ENCODE peak calls at places on chromosome 10, in seven cellular contexts. E is COLO829; Z is HT1080; M is T-helper 2 cell; Q is activated CD8-positive, alpha-beta T cell treated with anti-CD3 and anti-CD28 coated beads for 36 hours; G is EL; V is ureter. X is an unnamed sample.

GRCh38 chr10:7788640-7789335 is 811 bp downstream of the ATP5F1C start:
- DNase-seq in E (no peak), G (peak), Q (no peak), M (no peak), Z (peak), V (no peak), X (no peak)

GRCh38 chr10:98460837-98461499 is 14.2 kb upstream of the HPS1 start:
- DNase-seq in Q (no peak), Z (peak), G (peak), M (no peak), E (peak), V (peak), X (peak)

GRCh38 chr10:5036511-5036910 is 32.9 kb upstream of the AKR1C2 start:
- DNase-seq in M (no peak), Q (no peak), E (no peak), Z (no peak), V (no peak), G (no peak), X (no peak)

GRCh38 chr10:49089789-49090595 is 25.3 kb downstream of the VSTM4 start:
- DNase-seq in Q (no peak), Z (no peak), M (no peak), G (no peak), E (no peak), V (no peak), X (no peak)

GRCh38 chr10:128576916-128577670 is 450.9 kb upstream of the MKI67 start:
- DNase-seq in Z (peak), M (no peak), E (no peak), Q (no peak), V (no peak), G (no peak), X (no peak)

GRCh38 chr10:71262027-71262426 is 49.7 kb downstream of the UNC5B start:
- DNase-seq in E (no peak), Z (no peak), V (no peak), G (no peak), M (no peak), Q (no peak), X (no peak)

GRCh38 chr10:87683356-87683755 is 23.7 kb downstream of the PAPSS2 start:
- DNase-seq in Q (no peak), G (no peak), V (no peak), E (no peak), M (no peak), Z (no peak), X (no peak)

GRCh38 chr10:58143944-58144343 is 123.8 kb downstream of the IPMK start:
- DNase-seq in Z (peak), M (peak), E (no peak), V (no peak), Q (peak), G (peak), X (no peak)

GRCh38 chr10:101485681-101486554 is 102.1 kb downstream of the POLL start:
- DNase-seq in Q (no peak), Z (no peak), V (no peak), E (no peak), M (no peak), G (no peak), X (no peak)

GRCh38 chr10:10209152-10209551 is 808.5 kb upstream of the CELF2 start:
- DNase-seq in Z (no peak), V (peak), G (peak), Q (no peak), E (no peak), M (no peak), X (no peak)

GRCh38 chr10:71963351-71963755 is 842 bp upstream of the CHST3 start:
- DNase-seq in Z (no peak), Q (no peak), M (no peak), V (peak), E (no peak), G (no peak), X (no peak)

GRCh38 chr10:69328346-69328687 is 50.0 kb downstream of the HK1 start:
- DNase-seq in E (no peak), M (no peak), Z (no peak), V (no peak), G (no peak), Q (no peak), X (no peak)

GRCh38 chr10:77801474-77802238 is 124.9 kb downstream of the DLG5 start:
- DNase-seq in Q (peak), E (no peak), M (peak), G (peak), Z (peak), V (no peak), X (peak)

GRCh38 chr10:69650589-69651261 is 20.7 kb downstream of the FAM241B start:
- DNase-seq in G (peak), V (no peak), Z (peak), E (no peak), Q (peak), M (peak), X (no peak)

GRCh38 chr10:131269776-131270460 is 41.6 kb downstream of the TCERG1L start:
- DNase-seq in G (no peak), E (no peak), Z (no peak), V (no peak), M (no peak), Q (no peak), X (no peak)

GRCh38 chr10:79981673-79982485 is 33.0 kb upstream of the SFTPD start:
- DNase-seq in M (peak), G (peak), Z (peak), E (peak), V (peak), Q (peak), X (peak)

GRCh38 chr10:50641636-50642035 is 17.9 kb upstream of the SGMS1 start:
- DNase-seq in Z (peak), V (no peak), G (peak), M (no peak), Q (no peak), E (no peak), X (no peak)

GRCh38 chr10:667096-667495 is 22.4 kb downstream of the DIP2C start:
- DNase-seq in G (no peak), Q (no peak), M (no peak), E (no peak), Z (no peak), V (no peak), X (no peak)

GRCh38 chr10:129191848-129192247 is 275.2 kb upstream of the MGMT start:
- DNase-seq in Z (no peak), Q (no peak), V (no peak), M (no peak), G (no peak), E (no peak), X (no peak)

GRCh38 chr10:60760711-60761210 is 17.5 kb upstream of the CDK1 start:
- DNase-seq in Z (no peak), M (no peak), E (no peak), G (no peak), V (no peak), Q (no peak), X (no peak)

GRCh38 chr10:62038609-62039190 is 137.2 kb downstream of the ARID5B start:
- DNase-seq in Z (peak), E (peak), G (peak), Q (peak), M (peak), V (peak), X (peak)

GRCh38 chr10:34405611-34406462 is 409.3 kb downstream of the PARD3 start:
- DNase-seq in V (no peak), E (peak), M (no peak), Q (no peak), Z (peak), G (peak), X (no peak)

GRCh38 chr10:117164878-117165556 is 26.9 kb upstream of the VAX1 start:
- DNase-seq in Z (no peak), M (no peak), G (no peak), Q (no peak), E (no peak), V (no peak), X (no peak)